ENCODE peak calls at places on chromosomes 12 and 14, in four cellular contexts. J is heart right ventricle; X is naive thymus-derived CD4-positive, alpha-beta T cell; E is activated CD4-positive, alpha-beta T cell treated with anti-CD3 and anti-CD28 coated beads, Interleukin-2, amount 50 U/mL, for 48 hours. K is an unnamed sample.

GRCh38 chr12:3107071-3107583 is 29.9 kb downstream of the TSPAN9 start:
- DNase-seq in J (no peak), X (no peak), E (no peak), K (no peak)

GRCh38 chr12:75809745-75810144 is 221.8 kb downstream of the PHLDA1 start:
- DNase-seq in J (no peak), X (no peak), E (no peak), K (no peak)

GRCh38 chr12:48615681-48616080 is 45.8 kb upstream of the LALBA start:
- DNase-seq in J (no peak), X (no peak), E (no peak), K (no peak)

GRCh38 chr12:69476276-69477017 is 6.3 kb downstream of the FRS2 start:
- DNase-seq in J (no peak), X (no peak), E (no peak), K (no peak)

GRCh38 chr14:104349950-104350349 is 211.6 kb downstream of the KIF26A start:
- DNase-seq in J (no peak), X (no peak), E (no peak), K (no peak)

GRCh38 chr12:85623726-85624125 is 212.5 kb downstream of the RASSF9 start:
- DNase-seq in J (no peak), X (no peak), E (no peak), K (no peak)

GRCh38 chr14:64293976-64294671 is at the start of gene ESR2:
- DNase-seq in J (peak), X (no peak), E (peak), K (peak)

GRCh38 chr12:104686196-104686595 is 229.4 kb downstream of the CHST11 start:
- DNase-seq in J (no peak), X (no peak), E (no peak), K (no peak)

GRCh38 chr14:49549881-49550280 is 36.3 kb downstream of the RPS29 start:
- DNase-seq in J (no peak), X (no peak), E (no peak), K (no peak)

GRCh38 chr14:94689218-94689984 is 77.2 kb downstream of the SERPINA3 start:
- DNase-seq in J (peak), X (no peak), E (peak), K (peak)

GRCh38 chr14:66043921-66044320 is 442.2 kb upstream of the CCDC196 start:
- DNase-seq in J (no peak), X (no peak), E (no peak), K (no peak)

GRCh38 chr12:110107369-110108281 is 16.5 kb upstream of the IFT81 start:
- DNase-seq in J (peak), X (no peak), E (no peak), K (no peak)

GRCh38 chr12:105020241-105020962 is 34.3 kb downstream of the NOPCHAP1 start:
- DNase-seq in J (no peak), X (no peak), E (no peak), K (peak)

GRCh38 chr14:74514471-74514932 is 20.9 kb downstream of the ISCA2 start:
- DNase-seq in J (no peak), X (no peak), E (peak), K (no peak)

GRCh38 chr12:154058-154457 is 59.9 kb downstream of the SLC6A12 start:
- DNase-seq in J (no peak), X (no peak), E (no peak), K (no peak)

GRCh38 chr12:87441511-87441910 is 587.7 kb downstream of the C12orf50 start:
- DNase-seq in J (no peak), X (no peak), E (no peak), K (no peak)

GRCh38 chr12:22435583-22435982 is 101.1 kb upstream of the ST8SIA1 start:
- DNase-seq in J (no peak), X (no peak), E (no peak), K (no peak)

GRCh38 chr12:115223322-115223721 is 539.3 kb upstream of the TBX3 start:
- DNase-seq in J (no peak), X (no peak), E (no peak), K (no peak)

GRCh38 chr14:85533821-85534271 is 3.9 kb downstream of the FLRT2 start:
- DNase-seq in J (no peak), X (no peak), E (no peak), K (peak)

K was measured in NCI-H748 treated with DMSO at 0.1 percent for 48 hours.